ENCODE peak calls at places on chromosomes 4 and X, in five cellular contexts. C is Caco-2, L is GM06990, T is NCI-H774, S is HFF-Myc. U is an unnamed sample.

GRCh38 chr4:71550220-71551190 is 211.7 kb downstream of the SLC4A4 start:
- DNase-seq in S (peak), C (peak), T (no peak), L (no peak), U (no peak)

GRCh38 chrX:151753313-151754041 is 18.9 kb downstream of the CNGA2 start:
- DNase-seq in S (no peak), L (peak), T (peak), C (peak), U (no peak)

GRCh38 chrX:134764202-134764785 is 106.0 kb upstream of the PLAC1 start:
- DNase-seq in S (no peak), L (peak), C (peak), T (no peak), U (no peak)

GRCh38 chrX:261167-261857 is 19.9 kb upstream of the PLCXD1 start:
- DNase-seq in L (no peak), C (peak), T (no peak), S (no peak), U (no peak)

GRCh38 chr4:83617371-83618021 is 81.6 kb downstream of the GPAT3 start:
- DNase-seq in S (no peak), L (no peak), C (no peak), T (no peak), U (no peak)

GRCh38 chr4:185849543-185850185 is 37.7 kb upstream of the SORBS2 start:
- DNase-seq in S (no peak), C (no peak), L (no peak), T (no peak), U (no peak)

GRCh38 chrX:140815868-140816267 is 106.3 kb downstream of the LINC00632 start:
- DNase-seq in S (peak), C (no peak), T (no peak), L (no peak), U (no peak)

GRCh38 chr4:142402156-142402555 is 443.9 kb downstream of the INPP4B start:
- DNase-seq in C (no peak), T (no peak), L (no peak), S (no peak), U (no peak)

GRCh38 chrX:13750204-13750603 is 15.7 kb downstream of the OFD1 start:
- DNase-seq in C (peak), S (no peak), T (no peak), L (no peak), U (peak)

GRCh38 chrX:130836447-130836846 is 66.6 kb downstream of the ENOX2 start:
- DNase-seq in C (peak), S (no peak), L (no peak), T (no peak), U (no peak)

GRCh38 chr4:147498031-147498700 is 17.3 kb downstream of the EDNRA start:
- DNase-seq in S (no peak), L (no peak), C (no peak), T (no peak), U (no peak)

GRCh38 chr4:155811171-155811570 is 52.4 kb downstream of the GUCY1B1 start:
- DNase-seq in T (no peak), C (no peak), S (no peak), L (no peak), U (no peak)

GRCh38 chr4:3630934-3631585 is 98.8 kb upstream of the LRPAP1 start:
- DNase-seq in S (no peak), L (no peak), C (no peak), T (no peak), U (no peak)

GRCh38 chr4:154044118-154044517 is 255.2 kb upstream of the SFRP2 start:
- DNase-seq in C (no peak), S (no peak), L (no peak), T (no peak), U (no peak)

GRCh38 chr4:135124196-135124595 is 922.6 kb upstream of the PABPC4L start:
- DNase-seq in S (no peak), C (no peak), T (no peak), L (no peak), U (no peak)

GRCh38 chr4:113683143-113683542 is 78.4 kb downstream of the CAMK2D start:
- DNase-seq in T (no peak), L (peak), C (no peak), S (no peak), U (no peak)

GRCh38 chrX:13396887-13397286 is 77.0 kb upstream of the ATXN3L start:
- DNase-seq in T (no peak), L (no peak), S (no peak), C (no peak), U (no peak)

GRCh38 chr4:169818063-169818679 is 60.4 kb upstream of the HPF1 start:
- DNase-seq in C (no peak), L (no peak), T (no peak), S (no peak), U (no peak)